ENCODE peak calls at places on chromosome 11, in eight cellular contexts. One of them, this sample, is unnamed.

GRCh38 chr11:87219266-87219665 is 181.5 kb downstream of the TMEM135 start:
- DNase-seq in activated CD4-positive, alpha-beta T cell treated with anti-CD3 and anti-CD28 coated beads, Interleukin-2, amount 10 ng/mL, durations not matched to agents 7 days and 5 days: no peak
- DNase-seq in NCI-H2029: no peak
- DNase-seq in mammary epithelial cell: no peak
- DNase-seq in GF-D8: no peak
- DNase-seq in Calu3: no peak
- DNase-seq in amniotic stem cell: no peak
- DNase-seq in SW480: no peak
- DNase-seq in this sample: no peak

GRCh38 chr11:3213659-3214419 is 4.8 kb downstream of the MRGPRG start:
- DNase-seq in activated CD4-positive, alpha-beta T cell treated with anti-CD3 and anti-CD28 coated beads, Interleukin-2, amount 10 ng/mL, durations not matched to agents 7 days and 5 days: no peak
- DNase-seq in NCI-H2029: no peak
- DNase-seq in mammary epithelial cell: no peak
- DNase-seq in GF-D8: no peak
- DNase-seq in Calu3: no peak
- DNase-seq in amniotic stem cell: no peak
- DNase-seq in SW480: no peak
- DNase-seq in this sample: no peak

GRCh38 chr11:507727-508515 is 879 bp upstream of the RNH1 start:
- DNase-seq in activated CD4-positive, alpha-beta T cell treated with anti-CD3 and anti-CD28 coated beads, Interleukin-2, amount 10 ng/mL, durations not matched to agents 7 days and 5 days: no peak
- DNase-seq in NCI-H2029: no peak
- DNase-seq in mammary epithelial cell: no peak
- DNase-seq in GF-D8: no peak
- DNase-seq in Calu3: no peak
- DNase-seq in amniotic stem cell: no peak
- DNase-seq in SW480: no peak
- DNase-seq in this sample: no peak

GRCh38 chr11:61091373-61092279 is 10.7 kb upstream of the CD5 start:
- DNase-seq in activated CD4-positive, alpha-beta T cell treated with anti-CD3 and anti-CD28 coated beads, Interleukin-2, amount 10 ng/mL, durations not matched to agents 7 days and 5 days: no peak
- DNase-seq in NCI-H2029: no peak
- DNase-seq in mammary epithelial cell: peak
- DNase-seq in GF-D8: no peak
- DNase-seq in Calu3: no peak
- DNase-seq in amniotic stem cell: no peak
- DNase-seq in SW480: no peak
- DNase-seq in this sample: no peak

GRCh38 chr11:65485820-65486219 is 13.0 kb upstream of the MALAT1 start:
- DNase-seq in activated CD4-positive, alpha-beta T cell treated with anti-CD3 and anti-CD28 coated beads, Interleukin-2, amount 10 ng/mL, durations not matched to agents 7 days and 5 days: no peak
- DNase-seq in NCI-H2029: no peak
- DNase-seq in mammary epithelial cell: peak
- DNase-seq in GF-D8: no peak
- DNase-seq in Calu3: no peak
- DNase-seq in amniotic stem cell: no peak
- DNase-seq in SW480: peak
- DNase-seq in this sample: no peak

GRCh38 chr11:92376146-92376599 is 151.6 kb downstream of the FAT3 start:
- DNase-seq in activated CD4-positive, alpha-beta T cell treated with anti-CD3 and anti-CD28 coated beads, Interleukin-2, amount 10 ng/mL, durations not matched to agents 7 days and 5 days: no peak
- DNase-seq in NCI-H2029: no peak
- DNase-seq in mammary epithelial cell: no peak
- DNase-seq in GF-D8: no peak
- DNase-seq in Calu3: no peak
- DNase-seq in amniotic stem cell: no peak
- DNase-seq in SW480: no peak
- DNase-seq in this sample: no peak

GRCh38 chr11:32259641-32260081 is 168.8 kb downstream of the RCN1 start:
- DNase-seq in activated CD4-positive, alpha-beta T cell treated with anti-CD3 and anti-CD28 coated beads, Interleukin-2, amount 10 ng/mL, durations not matched to agents 7 days and 5 days: no peak
- DNase-seq in NCI-H2029: no peak
- DNase-seq in mammary epithelial cell: peak
- DNase-seq in GF-D8: no peak
- DNase-seq in Calu3: no peak
- DNase-seq in amniotic stem cell: no peak
- DNase-seq in SW480: no peak
- DNase-seq in this sample: peak

GRCh38 chr11:35615911-35616900 is 2.1 kb upstream of the FJX1 start:
- DNase-seq in activated CD4-positive, alpha-beta T cell treated with anti-CD3 and anti-CD28 coated beads, Interleukin-2, amount 10 ng/mL, durations not matched to agents 7 days and 5 days: peak
- DNase-seq in NCI-H2029: peak
- DNase-seq in mammary epithelial cell: no peak
- DNase-seq in GF-D8: peak
- DNase-seq in Calu3: peak
- DNase-seq in amniotic stem cell: peak
- DNase-seq in SW480: peak
- DNase-seq in this sample: peak

GRCh38 chr11:29300441-29300840 is 716.4 kb downstream of the KCNA4 start:
- DNase-seq in activated CD4-positive, alpha-beta T cell treated with anti-CD3 and anti-CD28 coated beads, Interleukin-2, amount 10 ng/mL, durations not matched to agents 7 days and 5 days: no peak
- DNase-seq in NCI-H2029: no peak
- DNase-seq in mammary epithelial cell: peak
- DNase-seq in GF-D8: no peak
- DNase-seq in Calu3: no peak
- DNase-seq in amniotic stem cell: no peak
- DNase-seq in SW480: no peak
- DNase-seq in this sample: no peak

GRCh38 chr11:70482529-70482917 is 84.2 kb downstream of the CTTN start:
- DNase-seq in activated CD4-positive, alpha-beta T cell treated with anti-CD3 and anti-CD28 coated beads, Interleukin-2, amount 10 ng/mL, durations not matched to agents 7 days and 5 days: no peak
- DNase-seq in NCI-H2029: no peak
- DNase-seq in mammary epithelial cell: no peak
- DNase-seq in GF-D8: no peak
- DNase-seq in Calu3: no peak
- DNase-seq in amniotic stem cell: no peak
- DNase-seq in SW480: peak
- DNase-seq in this sample: no peak

This sample was measured in MV-4-11.